ENCODE peak calls at places on chromosomes 1 and 21, in ten cellular contexts. M, L, E, S, U, N, Z, D, A and V are unnamed samples.

GRCh38 chr1:23210351-23210785 is 6.9 kb downstream of the HTR1D start:
- DNase-seq in E (no peak), S (no peak), L (no peak), N (peak), Z (no peak), U (no peak), M (no peak), A (no peak), D (no peak), V (no peak)

GRCh38 chr1:112689196-112689841 is 14.9 kb downstream of the MOV10 start:
- DNase-seq in U (no peak), N (no peak), L (no peak), S (no peak), D (no peak), A (no peak), M (peak), Z (no peak), E (no peak), V (no peak)

GRCh38 chr1:201760516-201760915 is 68.4 kb upstream of the IPO9 start:
- DNase-seq in S (no peak), D (no peak), L (no peak), E (no peak), A (no peak), Z (no peak), U (no peak), N (no peak), M (no peak), V (no peak)

GRCh38 chr1:229171934-229172333 is 99.0 kb upstream of the RAB4A start:
- DNase-seq in L (no peak), E (no peak), D (peak), Z (no peak), S (peak), U (peak), N (no peak), A (no peak), M (no peak), V (peak)

GRCh38 chr1:98461873-98462385 is 199.6 kb upstream of the SNX7 start:
- DNase-seq in E (no peak), M (no peak), L (no peak), A (no peak), N (no peak), Z (no peak), S (no peak), U (no peak), D (no peak), V (no peak)

GRCh38 chr1:17653728-17654351 is 101.3 kb upstream of the ACTL8 start:
- DNase-seq in Z (peak), N (no peak), M (no peak), E (no peak), L (peak), D (no peak), U (no peak), S (no peak), A (no peak), V (no peak)

GRCh38 chr21:33734818-33735217 is 92.5 kb downstream of the ITSN1 start:
- DNase-seq in U (no peak), Z (no peak), E (no peak), L (no peak), D (no peak), N (no peak), A (no peak), M (no peak), S (no peak), V (no peak)

GRCh38 chr1:92583821-92584760 is 97.4 kb upstream of the GFI1 start:
- DNase-seq in S (no peak), D (no peak), A (no peak), N (no peak), Z (peak), E (no peak), L (no peak), U (no peak), M (no peak), V (no peak)

GRCh38 chr1:153734380-153735089 is 6.7 kb downstream of the INTS3 start:
- DNase-seq in E (no peak), L (no peak), N (no peak), Z (no peak), D (no peak), S (no peak), A (no peak), U (no peak), M (no peak), V (no peak)

GRCh38 chr1:162388615-162389014 is 7.1 kb downstream of the C1orf226 start:
- DNase-seq in E (no peak), N (no peak), U (no peak), S (no peak), Z (no peak), L (no peak), M (no peak), D (no peak), A (peak), V (no peak)

GRCh38 chr1:189859385-189859977 is 618.2 kb downstream of the BRINP3 start:
- DNase-seq in M (no peak), A (no peak), L (peak), Z (no peak), S (no peak), E (no peak), U (peak), D (no peak), N (peak), V (no peak)
- TF ChIP-seq CTCF in M (no peak), A (no peak), L (peak), Z (peak), S (no peak), E (peak), U (peak), D (no peak), N (no peak), V (no peak)

GRCh38 chr1:151058682-151059341 is 610 bp downstream of the CDC42SE1 start:
- DNase-seq in L (no peak), Z (peak), D (peak), E (no peak), A (peak), S (peak), N (no peak), M (peak), U (peak), V (peak)

GRCh38 chr1:151061704-151062103 is 1.5 kb downstream of the MLLT11 start:
- DNase-seq in A (no peak), S (no peak), E (no peak), N (no peak), Z (no peak), L (no peak), M (no peak), U (no peak), D (no peak), V (no peak)

GRCh38 chr1:151059342-151060240 is at the start of gene CDC42SE1:
- DNase-seq in U (peak), A (peak), E (peak), S (peak), L (peak), Z (peak), M (peak), D (peak), N (peak), V (peak)

GRCh38 chr1:151061012-151061401 is 810 bp downstream of the MLLT11 start:
- DNase-seq in S (no peak), E (no peak), A (no peak), N (no peak), U (no peak), D (no peak), M (no peak), L (no peak), Z (peak), V (no peak)

GRCh38 chr1:151060241-151061011 is at the start of gene MLLT11:
- DNase-seq in U (peak), Z (peak), N (no peak), M (peak), E (no peak), A (no peak), L (peak), D (peak), S (no peak), V (no peak)
- TF ChIP-seq POLR2AphosphoS5 in U (peak), Z (peak), N (no peak), M (no peak), E (peak), A (peak), L (peak), D (peak), S (no peak), V (peak)

GRCh38 chr1:77121503-77121902 is 97.7 kb downstream of the PIGK start:
- DNase-seq in Z (no peak), D (no peak), S (no peak), E (no peak), U (no peak), A (no peak), L (no peak), N (no peak), M (no peak), V (no peak)

GRCh38 chr1:77126309-77126708 is 92.9 kb downstream of the PIGK start:
- DNase-seq in S (no peak), D (peak), E (no peak), L (no peak), A (no peak), N (peak), Z (peak), U (no peak), M (no peak), V (no peak)

DNA sequence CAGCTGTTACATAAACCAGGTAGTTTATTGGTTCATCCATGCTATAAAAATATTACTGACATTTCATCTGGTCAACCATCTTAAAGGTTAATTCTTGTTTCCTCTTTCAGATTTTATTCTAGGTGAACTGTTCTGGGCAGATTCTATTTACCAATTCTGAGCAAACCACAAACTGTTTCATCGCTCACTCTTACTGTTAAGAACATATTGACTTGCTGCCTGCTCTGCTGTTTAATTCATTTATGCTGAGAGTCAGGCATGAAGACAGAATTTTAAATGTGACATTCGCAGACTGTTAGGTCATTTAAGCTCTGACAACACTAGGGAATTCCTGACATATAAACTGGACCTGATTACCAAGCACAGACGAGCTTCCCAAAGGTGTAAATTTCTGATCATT is 98.3 kb downstream of the PIGK start:
- DNase-seq in Z (no peak), U (no peak), M (no peak), A (no peak), S (no peak), L (no peak), N (no peak), E (no peak), D (no peak), V (no peak)
- H3K4me3 ChIP-seq in Z (no peak), U (no peak), M (no peak), A (no peak), S (no peak), L (no peak), N (no peak), E (no peak), D (no peak), V (no peak)

GRCh38 chr21:45269861-45270260 is 17.8 kb downstream of the POFUT2 start:
- DNase-seq in Z (no peak), N (no peak), D (no peak), S (peak), M (peak), E (no peak), L (no peak), U (peak), A (no peak), V (peak)

GRCh38 chr21:45266518-45267389 is 20.9 kb downstream of the POFUT2 start:
- DNase-seq in E (no peak), U (no peak), L (no peak), M (peak), S (peak), A (no peak), Z (no peak), D (no peak), N (no peak), V (peak)

GRCh38 chr21:45267390-45267760 is 20.3 kb downstream of the POFUT2 start:
- DNase-seq in D (no peak), S (peak), U (no peak), A (no peak), M (peak), Z (no peak), L (no peak), N (no peak), E (no peak), V (peak)

GRCh38 chr21:45265721-45266517 is 21.8 kb downstream of the POFUT2 start:
- DNase-seq in N (no peak), L (no peak), D (no peak), E (no peak), S (peak), A (peak), M (peak), U (no peak), Z (no peak), V (peak)

GRCh38 chr21:45270306-45270821 is 17.3 kb downstream of the POFUT2 start:
- DNase-seq in Z (no peak), U (peak), N (no peak), S (peak), E (no peak), M (peak), A (no peak), D (no peak), L (no peak), V (peak)
- TF ChIP-seq CTCF in Z (peak), U (no peak), N (no peak), S (no peak), E (no peak), M (no peak), A (no peak), D (no peak), L (peak), V (no peak)

GRCh38 chr21:28342229-28342810 is 650.4 kb downstream of the LTN1 start:
- DNase-seq in A (no peak), M (no peak), D (no peak), N (no peak), U (no peak), L (no peak), Z (no peak), E (no peak), S (no peak), V (no peak)
- TF ChIP-seq POLR2AphosphoS5 in A (no peak), M (no peak), D (no peak), N (no peak), U (no peak), L (no peak), Z (no peak), E (no peak), S (no peak), V (no peak)

DNA sequence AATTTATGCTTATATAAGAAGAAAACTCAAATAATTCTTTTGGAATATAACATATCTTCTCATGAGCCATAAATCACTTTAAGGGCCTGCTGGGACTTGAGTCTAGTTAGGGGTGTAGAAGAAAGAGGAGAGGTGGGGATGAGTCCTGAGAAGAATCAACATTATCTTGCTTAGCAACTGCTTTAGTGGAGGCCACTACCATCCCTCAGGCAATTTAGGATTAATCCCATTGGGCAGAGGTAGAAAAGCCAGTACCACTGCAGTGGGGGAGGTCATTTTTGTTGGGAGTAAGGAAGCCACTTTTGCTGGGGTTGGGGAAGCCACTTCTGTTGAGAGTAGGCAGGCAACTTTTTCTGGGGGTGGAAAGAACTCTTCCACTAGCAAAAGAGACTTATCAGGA is 47.7 kb downstream of the SLC2A1 start:
- DNase-seq in M (no peak), N (no peak), U (no peak), A (no peak), L (no peak), D (no peak), Z (no peak), E (no peak), S (no peak), V (no peak)
- H3K4me3 ChIP-seq in M (no peak), N (no peak), U (no peak), A (no peak), L (no peak), D (no peak), Z (no peak), E (no peak), S (no peak), V (no peak)

GRCh38 chr1:197066719-197067456 is at the start of gene F13B:
- DNase-seq in A (no peak), L (no peak), U (no peak), S (no peak), Z (no peak), D (no peak), E (no peak), N (no peak), M (no peak), V (no peak)
- TF ChIP-seq CTCF in A (no peak), L (no peak), U (no peak), S (no peak), Z (no peak), D (no peak), E (no peak), N (peak), M (no peak), V (no peak)

DNA sequence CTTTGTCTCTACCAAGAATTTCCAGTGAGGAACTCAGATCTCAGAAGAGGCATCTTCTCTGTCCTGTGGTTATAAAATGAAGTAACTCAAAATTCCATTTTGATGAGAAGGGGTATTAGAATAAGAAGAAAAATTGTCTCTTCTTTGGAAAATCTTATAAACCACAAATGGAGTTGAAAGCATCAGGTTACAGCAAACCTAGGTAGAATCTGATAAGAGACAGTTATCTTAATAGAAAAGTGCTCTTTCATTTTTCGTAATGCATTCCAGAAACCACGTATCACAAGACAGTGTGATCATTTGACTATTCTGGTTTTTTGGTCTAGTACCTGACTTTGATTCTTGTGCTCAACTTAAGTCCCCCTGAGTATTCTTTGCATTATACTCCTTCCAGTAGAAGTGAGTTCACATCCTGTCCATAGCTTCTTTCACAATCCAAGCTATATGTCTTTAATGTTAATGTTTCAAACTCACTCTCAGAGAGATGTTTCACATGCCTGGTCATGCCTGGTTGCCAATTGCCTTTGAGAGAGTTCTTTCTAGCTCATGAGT is 120.8 kb upstream of the PRDX6 start:
- DNase-seq in M (no peak), U (no peak), S (no peak), A (no peak), D (no peak), Z (no peak), L (no peak), E (no peak), N (no peak), V (no peak)
- TF ChIP-seq POLR2AphosphoS5 in M (no peak), U (no peak), S (no peak), A (no peak), D (no peak), Z (no peak), L (no peak), E (no peak), N (no peak), V (no peak)